ENCODE peak calls at places on chromosomes 7 and 10, in nine cellular contexts. One of them, this sample, is unnamed.

GRCh38 chr7:71015260-71015900 is 116.6 kb upstream of the GALNT17 start:
- DNase-seq in lung microvascular endothelial cell: no peak
- DNase-seq in memory B cell: no peak
- DNase-seq in AG10803: no peak
- DNase-seq in RPMI7951: no peak
- DNase-seq in HEK293T: no peak
- DNase-seq in SHP77: no peak
- DNase-seq in activated CD8-positive, alpha-beta T cell treated with anti-CD3 and anti-CD28 coated beads for 36 hours: no peak
- DNase-seq in fibroblast of mammary gland: no peak
- DNase-seq in this sample: no peak

GRCh38 chr10:57864789-57865676 is 402.7 kb downstream of the IPMK start:
- DNase-seq in lung microvascular endothelial cell: no peak
- DNase-seq in memory B cell: no peak
- DNase-seq in AG10803: no peak
- DNase-seq in RPMI7951: no peak
- DNase-seq in HEK293T: no peak
- DNase-seq in SHP77: no peak
- DNase-seq in activated CD8-positive, alpha-beta T cell treated with anti-CD3 and anti-CD28 coated beads for 36 hours: no peak
- DNase-seq in fibroblast of mammary gland: no peak
- DNase-seq in this sample: no peak

GRCh38 chr7:525740-526139 is 6.1 kb upstream of the PDGFA start:
- DNase-seq in lung microvascular endothelial cell: no peak
- DNase-seq in memory B cell: no peak
- DNase-seq in AG10803: no peak
- DNase-seq in RPMI7951: peak; percentile 46
- DNase-seq in HEK293T: no peak
- DNase-seq in SHP77: peak; percentile 27
- DNase-seq in activated CD8-positive, alpha-beta T cell treated with anti-CD3 and anti-CD28 coated beads for 36 hours: no peak
- DNase-seq in fibroblast of mammary gland: peak; percentile 20
- DNase-seq in this sample: no peak

GRCh38 chr10:118332948-118333710 is 9.0 kb downstream of the FAM204A start:
- DNase-seq in lung microvascular endothelial cell: peak; percentile 52
- DNase-seq in memory B cell: no peak
- DNase-seq in AG10803: no peak
- DNase-seq in RPMI7951: peak; percentile 1
- DNase-seq in HEK293T: no peak
- DNase-seq in SHP77: peak; percentile 16
- DNase-seq in activated CD8-positive, alpha-beta T cell treated with anti-CD3 and anti-CD28 coated beads for 36 hours: no peak
- DNase-seq in fibroblast of mammary gland: no peak
- DNase-seq in this sample: no peak

GRCh38 chr10:80538481-80539185 is 931 bp downstream of the SH2D4B start:
- DNase-seq in lung microvascular endothelial cell: no peak
- DNase-seq in memory B cell: no peak
- DNase-seq in AG10803: no peak
- DNase-seq in RPMI7951: no peak
- DNase-seq in HEK293T: no peak
- DNase-seq in SHP77: no peak
- DNase-seq in activated CD8-positive, alpha-beta T cell treated with anti-CD3 and anti-CD28 coated beads for 36 hours: no peak
- DNase-seq in fibroblast of mammary gland: no peak
- DNase-seq in this sample: no peak

GRCh38 chr7:116356979-116357378 is 142.6 kb upstream of the CAV2 start:
- DNase-seq in lung microvascular endothelial cell: peak; percentile 41
- DNase-seq in memory B cell: no peak
- DNase-seq in AG10803: no peak
- DNase-seq in RPMI7951: peak; percentile 28
- DNase-seq in HEK293T: peak; percentile 28
- DNase-seq in SHP77: peak; percentile 21
- DNase-seq in activated CD8-positive, alpha-beta T cell treated with anti-CD3 and anti-CD28 coated beads for 36 hours: no peak
- DNase-seq in fibroblast of mammary gland: peak; percentile 38
- DNase-seq in this sample: no peak

GRCh38 chr10:124896751-124897150 is 45.2 kb upstream of the ZRANB1 start:
- DNase-seq in lung microvascular endothelial cell: no peak
- DNase-seq in memory B cell: no peak
- DNase-seq in AG10803: no peak
- DNase-seq in RPMI7951: no peak
- DNase-seq in HEK293T: no peak
- DNase-seq in SHP77: no peak
- DNase-seq in activated CD8-positive, alpha-beta T cell treated with anti-CD3 and anti-CD28 coated beads for 36 hours: no peak
- DNase-seq in fibroblast of mammary gland: no peak
- DNase-seq in this sample: no peak

GRCh38 chr7:129775695-129776396 is 164.3 kb downstream of the NRF1 start:
- DNase-seq in lung microvascular endothelial cell: no peak
- DNase-seq in memory B cell: no peak
- DNase-seq in AG10803: no peak
- DNase-seq in RPMI7951: no peak
- DNase-seq in HEK293T: no peak
- DNase-seq in SHP77: no peak
- DNase-seq in activated CD8-positive, alpha-beta T cell treated with anti-CD3 and anti-CD28 coated beads for 36 hours: no peak
- DNase-seq in fibroblast of mammary gland: no peak
- DNase-seq in this sample: no peak

GRCh38 chr7:132937286-132937685 is 144.6 kb downstream of the CHCHD3 start:
- DNase-seq in lung microvascular endothelial cell: no peak
- DNase-seq in memory B cell: no peak
- DNase-seq in AG10803: no peak
- DNase-seq in RPMI7951: no peak
- DNase-seq in HEK293T: no peak
- DNase-seq in SHP77: no peak
- DNase-seq in activated CD8-positive, alpha-beta T cell treated with anti-CD3 and anti-CD28 coated beads for 36 hours: no peak
- DNase-seq in fibroblast of mammary gland: no peak
- DNase-seq in this sample: no peak

GRCh38 chr10:62818426-62819011 is 2.4 kb upstream of the EGR2 start:
- DNase-seq in lung microvascular endothelial cell: no peak
- DNase-seq in memory B cell: peak; percentile 63
- DNase-seq in AG10803: no peak
- DNase-seq in RPMI7951: peak; percentile 31
- DNase-seq in HEK293T: peak; percentile 36
- DNase-seq in SHP77: no peak
- DNase-seq in activated CD8-positive, alpha-beta T cell treated with anti-CD3 and anti-CD28 coated beads for 36 hours: peak; percentile 77
- DNase-seq in fibroblast of mammary gland: no peak
- DNase-seq in this sample: peak; percentile 55

GRCh38 chr7:73716318-73716890 is 3.1 kb downstream of the STX1A start:
- DNase-seq in lung microvascular endothelial cell: no peak
- DNase-seq in memory B cell: no peak
- DNase-seq in AG10803: no peak
- DNase-seq in RPMI7951: no peak
- DNase-seq in HEK293T: no peak
- DNase-seq in SHP77: no peak
- DNase-seq in activated CD8-positive, alpha-beta T cell treated with anti-CD3 and anti-CD28 coated beads for 36 hours: no peak
- DNase-seq in fibroblast of mammary gland: peak; percentile 19
- DNase-seq in this sample: peak; percentile 27

GRCh38 chr10:91077549-91078017 is 142.9 kb upstream of the PCGF5 start:
- DNase-seq in lung microvascular endothelial cell: peak; percentile 40
- DNase-seq in memory B cell: no peak
- DNase-seq in AG10803: peak; percentile 3
- DNase-seq in RPMI7951: peak; percentile 59
- DNase-seq in HEK293T: no peak
- DNase-seq in SHP77: no peak
- DNase-seq in activated CD8-positive, alpha-beta T cell treated with anti-CD3 and anti-CD28 coated beads for 36 hours: no peak
- DNase-seq in fibroblast of mammary gland: no peak
- DNase-seq in this sample: no peak

GRCh38 chr10:70503776-70504175 is 25.2 kb downstream of the PALD1 start:
- DNase-seq in lung microvascular endothelial cell: no peak
- DNase-seq in memory B cell: no peak
- DNase-seq in AG10803: no peak
- DNase-seq in RPMI7951: no peak
- DNase-seq in HEK293T: no peak
- DNase-seq in SHP77: peak; percentile 4
- DNase-seq in activated CD8-positive, alpha-beta T cell treated with anti-CD3 and anti-CD28 coated beads for 36 hours: no peak
- DNase-seq in fibroblast of mammary gland: no peak
- DNase-seq in this sample: no peak

This sample was measured in erythroblast.